ENCODE peak calls at places on chromosomes 1 and 21, in nine cellular contexts. U is bronchial epithelial cell, M is colonic mucosa, X is uterus, S is left ventricle myocardium inferior, Y is H1, F is choroid plexus epithelial cell, W is mucosa of descending colon, A is tibial artery. B is an unnamed sample.

GRCh38 chr1:153355445-153356071 is 2.1 kb upstream of the S100A9 start:
- DNase-seq in Y (peak; percentile 67), S (peak; percentile 61), M (peak; percentile 61), A (peak; percentile 73), W (peak; percentile 60), U (peak; percentile 72), X (no peak), F (peak; percentile 67), B (peak; percentile 95)

GRCh38 chr1:107877749-107878148 is 87.2 kb downstream of the VAV3 start:
- DNase-seq in S (no peak), X (no peak), W (no peak), M (no peak), U (no peak), Y (no peak), F (no peak), A (no peak), B (no peak)

GRCh38 chr21:20822559-20823133 is 175.6 kb upstream of the NCAM2 start:
- DNase-seq in X (no peak), W (no peak), S (no peak), M (no peak), U (no peak), Y (no peak), A (no peak), F (peak; percentile 50), B (no peak)

GRCh38 chr1:27005166-27005530 is 7.5 kb downstream of the TENT5B start:
- DNase-seq in A (no peak), S (no peak), F (no peak), U (no peak), W (no peak), Y (peak; percentile 52), M (no peak), X (no peak), B (no peak)

GRCh38 chr1:115412286-115412685 is 74.2 kb upstream of the NGF start:
- DNase-seq in U (peak; percentile 63), X (no peak), M (no peak), A (no peak), W (no peak), Y (no peak), F (no peak), S (no peak), B (peak; percentile 34)

GRCh38 chr1:85554630-85555327 is 25.8 kb upstream of the CCN1 start:
- DNase-seq in A (no peak), M (no peak), X (no peak), Y (no peak), F (no peak), U (peak; percentile 79), S (no peak), W (no peak), B (peak; percentile 59)

GRCh38 chr1:55244476-55245109 is 29.4 kb upstream of the USP24 start:
- DNase-seq in A (no peak), X (no peak), F (peak; percentile 49), S (no peak), W (no peak), M (no peak), U (peak; percentile 55), Y (no peak), B (peak; percentile 55)

GRCh38 chr1:154493276-154493675 is 8.7 kb upstream of the TDRD10 start:
- DNase-seq in Y (no peak), S (peak; percentile 53), F (no peak), A (no peak), U (no peak), W (peak; percentile 34), M (no peak), X (peak; percentile 51), B (no peak)

GRCh38 chr1:36626435-36626834 is 143.7 kb upstream of the CSF3R start:
- DNase-seq in W (no peak), A (no peak), S (no peak), F (no peak), X (no peak), M (no peak), U (no peak), Y (no peak), B (no peak)

GRCh38 chr1:201190005-201190404 is 619 bp upstream of the IGFN1 start:
- DNase-seq in W (no peak), F (no peak), Y (no peak), M (no peak), X (no peak), A (no peak), U (no peak), S (no peak), B (no peak)

GRCh38 chr1:21651214-21652042 is 17.7 kb downstream of the RAP1GAP start:
- DNase-seq in F (peak; percentile 10), S (no peak), W (peak; percentile 76), M (peak; percentile 45), Y (no peak), X (no peak), U (no peak), A (no peak), B (peak; percentile 27)

GRCh38 chr1:202310071-202310725 is 31.5 kb downstream of the UBE2T start:
- DNase-seq in X (no peak), W (no peak), M (no peak), A (peak; percentile 31), S (no peak), F (no peak), Y (no peak), U (no peak), B (no peak)

GRCh38 chr1:67749844-67750689 is 65.1 kb downstream of the GADD45A start:
- DNase-seq in M (no peak), F (peak; percentile 89), X (peak; percentile 55), S (no peak), U (peak; percentile 93), W (no peak), Y (no peak), A (peak; percentile 90), B (peak; percentile 92)

GRCh38 chr1:155947741-155948140 is 6.3 kb downstream of the RXFP4 start:
- DNase-seq in F (no peak), S (no peak), W (no peak), U (no peak), A (no peak), X (no peak), M (no peak), Y (no peak), B (no peak)

GRCh38 chr1:155946633-155947219 is 5.3 kb downstream of the RXFP4 start:
- DNase-seq in A (no peak), W (no peak), S (no peak), U (no peak), X (no peak), F (no peak), Y (no peak), M (no peak), B (no peak)

GRCh38 chr1:155944396-155944728 is 2.9 kb downstream of the RXFP4 start:
- DNase-seq in M (no peak), S (no peak), X (no peak), Y (no peak), W (peak; percentile 45), F (no peak), A (no peak), U (no peak), B (no peak)

GRCh38 chr1:155950829-155951228 is 9.4 kb downstream of the RXFP4 start:
- DNase-seq in A (no peak), F (no peak), W (no peak), S (no peak), U (no peak), X (no peak), M (no peak), Y (no peak), B (no peak)

GRCh38 chr1:155947292-155947691 is 5.9 kb downstream of the RXFP4 start:
- DNase-seq in M (no peak), F (no peak), S (no peak), U (no peak), X (no peak), W (no peak), Y (no peak), A (no peak), B (no peak)
- H3K4me3 ChIP-seq in M (no peak overlapping the region), F (no peak overlapping the region), S (no peak overlapping the region), U (no peak overlapping the region), X (no peak overlapping the region), W (no peak overlapping the region), Y (no peak overlapping the region), A (no peak overlapping the region), B (no peak overlapping the region)

GRCh38 chr1:9438431-9439073 is 100.7 kb upstream of the SLC25A33 start:
- DNase-seq in X (peak; percentile 92), W (no peak), M (no peak), F (peak; percentile 92), S (peak; percentile 37), U (peak; percentile 94), A (peak; percentile 90), Y (no peak), B (peak; percentile 85)

GRCh38 chr1:9440261-9440660 is 99.0 kb upstream of the SLC25A33 start:
- DNase-seq in X (no peak), W (no peak), Y (no peak), S (no peak), M (no peak), F (no peak), A (peak; percentile 52), U (no peak), B (no peak)

GRCh38 chr1:9437931-9438330 is 101.3 kb upstream of the SLC25A33 start:
- DNase-seq in A (peak; percentile 93), F (peak; percentile 60), S (peak; percentile 47), X (peak; percentile 50), Y (no peak), U (no peak), M (peak; percentile 38), W (peak; percentile 51), B (no peak)

GRCh38 chr1:9440763-9441194 is 98.5 kb upstream of the SLC25A33 start:
- DNase-seq in W (no peak), A (peak; percentile 84), S (peak; percentile 61), Y (no peak), F (no peak), U (no peak), X (no peak), M (no peak), B (no peak)

DNA sequence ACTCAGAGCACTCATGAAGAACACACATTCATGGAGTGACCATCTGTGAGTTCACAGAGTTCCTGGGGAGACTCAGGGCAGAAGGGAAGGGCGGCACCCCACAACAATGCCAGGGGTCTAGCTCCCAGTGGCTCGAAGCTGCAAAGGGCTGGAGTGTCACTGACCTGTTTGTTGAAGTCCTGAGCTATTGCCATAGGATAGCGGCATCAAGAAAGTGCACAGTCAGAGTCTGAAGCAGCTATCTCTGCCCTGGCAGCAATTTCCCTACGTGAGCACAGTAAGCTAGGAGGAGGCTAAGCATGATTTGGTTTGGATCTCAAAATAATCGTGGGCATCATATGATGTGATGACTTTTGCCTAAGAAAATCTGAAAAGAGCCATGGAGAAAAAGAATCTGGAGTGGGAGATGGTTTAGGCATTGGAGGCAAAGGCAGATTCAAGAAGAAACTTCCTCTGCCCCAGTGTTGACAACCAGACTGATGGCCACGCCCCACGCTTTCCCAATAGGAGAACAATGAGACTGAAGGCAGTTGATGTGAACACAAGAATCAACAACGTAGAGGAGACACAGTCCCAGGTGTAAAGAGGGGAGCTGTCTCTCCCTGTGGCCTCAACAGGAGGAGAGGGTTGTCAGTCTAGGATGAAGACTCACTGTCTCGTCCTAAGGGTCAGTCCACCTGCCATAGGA is 100.0 kb upstream of the SLC25A33 start:
- DNase-seq in U (peak; percentile 48), F (peak; percentile 46), S (no peak), X (peak; percentile 55), Y (no peak), W (peak; percentile 56), A (no peak), M (peak; percentile 40), B (peak; percentile 59)
- H3K4me3 ChIP-seq in U (no peak overlapping the region), F (no peak overlapping the region), S (no peak overlapping the region), X (no peak overlapping the region), Y (no peak overlapping the region), W (no peak overlapping the region), A (no peak overlapping the region), M (no peak overlapping the region), B (no peak overlapping the region)

GRCh38 chr1:209900734-209901133 is 37.3 kb upstream of the SYT14 start:
- DNase-seq in A (no peak), W (no peak), Y (no peak), S (no peak), M (no peak), F (no peak), X (no peak), U (peak; percentile 82), B (peak; percentile 78)
- H3K4me3 ChIP-seq in A (no peak overlapping the region), W (no peak overlapping the region), Y (no peak overlapping the region), S (no peak overlapping the region), M (no peak overlapping the region), F (no peak overlapping the region), X (no peak overlapping the region), U (no peak overlapping the region), B (no peak overlapping the region)

GRCh38 chr1:59736744-59737143 is 78.0 kb upstream of the HOOK1 start:
- DNase-seq in A (no peak), X (no peak), Y (no peak), M (no peak), F (no peak), W (no peak), U (no peak), S (no peak), B (no peak)
- H3K4me3 ChIP-seq in A (no peak overlapping the region), X (no peak overlapping the region), Y (no peak overlapping the region), M (no peak overlapping the region), F (no peak overlapping the region), W (no peak overlapping the region), U (no peak overlapping the region), S (no peak overlapping the region), B (no peak overlapping the region)